ENCODE peak calls at places on chromosomes 16 and 17, in nine cellular contexts. P, H, I, M, L, C, G, B and F are unnamed samples. For H3K4me1, the result is how much of the 10 kb centered on the place peaks cover.

GRCh38 chr16:12732600-12732999 is 71.1 kb downstream of the CPPED1 start:
- DNase-seq in P (no peak), H (no peak), I (no peak), M (no peak), L (no peak), C (no peak), G (no peak), B (no peak), F (no peak)

GRCh38 chr16:61611847-61612491 is 424.3 kb downstream of the CDH8 start:
- DNase-seq in P (no peak), H (no peak), I (no peak), M (no peak), L (no peak), C (no peak), G (no peak), B (no peak), F (no peak)

GRCh38 chr17:2232244-2232638 is 71.3 kb downstream of the SMG6 start:
- DNase-seq in P (peak), H (no peak), I (no peak), M (no peak), L (no peak), C (peak), G (no peak), B (no peak), F (no peak)

GRCh38 chr17:1574697-1575471 is 12.3 kb upstream of the PITPNA start:
- DNase-seq in P (no peak), H (no peak), I (peak), M (no peak), L (no peak), C (no peak), G (no peak), B (no peak), F (no peak)

GRCh38 chr16:71293921-71294320 is 4.7 kb upstream of the CMTR2 start:
- DNase-seq in P (no peak), H (no peak), I (no peak), M (no peak), L (no peak), C (no peak), G (no peak), B (no peak), F (no peak)

GRCh38 chr17:16439867-16440351 is 24.5 kb downstream of the TRPV2 start:
- DNase-seq in P (no peak), H (no peak), I (no peak), M (no peak), L (no peak), C (no peak), G (no peak), B (no peak), F (no peak)

GRCh38 chr16:89026121-89026612 is 49.2 kb upstream of the CBFA2T3 start:
- DNase-seq in P (no peak), H (no peak), I (no peak), M (no peak), L (no peak), C (no peak), G (no peak), B (no peak), F (no peak)

GRCh38 chr17:29954405-29954804 is 13.0 kb downstream of the EFCAB5 start:
- DNase-seq in P (no peak), H (no peak), I (peak), M (no peak), L (no peak), C (no peak), G (no peak), B (no peak), F (no peak)

GRCh38 chr16:86343733-86344585 is 166.4 kb upstream of the FOXF1 start:
- DNase-seq in P (no peak), H (no peak), I (no peak), M (no peak), L (peak), C (peak), G (no peak), B (no peak), F (no peak)

GRCh38 chr16:56561126-56561525 is 3.7 kb upstream of the MT4 start:
- DNase-seq in P (no peak), H (no peak), I (no peak), M (no peak), L (no peak), C (no peak), G (no peak), B (no peak), F (no peak)

GRCh38 chr17:59914274-59914854 is 21.4 kb downstream of the RPS6KB1 start:
- DNase-seq in P (no peak), H (no peak), I (peak), M (no peak), L (no peak), C (peak), G (no peak), B (no peak), F (no peak)

GRCh38 chr17:74739227-74739831 is 2.3 kb downstream of the RAB37 start:
- DNase-seq in P (no peak), H (no peak), I (no peak), M (peak), L (no peak), C (no peak), G (no peak), B (no peak), F (no peak)

GRCh38 chr16:68563631-68564366 is 24.7 kb downstream of the ZFP90 start:
- DNase-seq in P (no peak), H (no peak), I (peak), M (no peak), L (no peak), C (no peak), G (no peak), B (no peak), F (no peak)

GRCh38 chr16:74297296-74297665 is 667 bp downstream of the PSMD7 start:
- DNase-seq in P (peak), H (no peak), I (peak), M (peak), L (no peak), C (peak), G (peak), B (no peak), F (no peak)

GRCh38 chr17:78391843-78392242 is 13.4 kb downstream of the PGS1 start:
- DNase-seq in P (no peak), H (no peak), I (no peak), M (no peak), L (no peak), C (peak), G (no peak), B (no peak), F (no peak)

GRCh38 chr17:47813077-47813476 is 8.5 kb downstream of the OSBPL7 start:
- DNase-seq in P (no peak), H (no peak), I (no peak), M (no peak), L (peak), C (no peak), G (peak), B (no peak), F (no peak)

GRCh38 chr16:20949660-20950059 is 49.1 kb downstream of the LYRM1 start:
- DNase-seq in P (no peak), H (no peak), I (no peak), M (no peak), L (no peak), C (no peak), G (no peak), B (no peak), F (no peak)

GRCh38 chr16:27982184-27982583 is 81.3 kb downstream of the GSG1L start:
- DNase-seq in P (no peak), H (no peak), I (no peak), M (no peak), L (no peak), C (no peak), G (peak), B (no peak), F (no peak)

GRCh38 chr17:65430209-65430833 is 131.1 kb downstream of the AXIN2 start:
- DNase-seq in P (no peak), H (no peak), I (no peak), M (peak), L (no peak), C (no peak), G (no peak), B (peak), F (no peak)

GRCh38 chr16:87492241-87492635 is 586 bp downstream of the ZCCHC14 start:
- DNase-seq in P (no peak), H (no peak), I (no peak), M (no peak), L (no peak), C (no peak), G (no peak), B (no peak), F (no peak)

GRCh38 chr16:83533193-83533592 is 274.6 kb upstream of the HSBP1 start:
- DNase-seq in P (no peak), H (no peak), I (no peak), M (no peak), L (no peak), C (peak), G (no peak), B (no peak), F (no peak)

GRCh38 chr17:7060165-7060890 is 16.4 kb upstream of the SLC16A11 start:
- DNase-seq in P (peak), H (no peak), I (no peak), M (no peak), L (no peak), C (peak), G (no peak), B (no peak), F (no peak)

GRCh38 chr17:78313735-78314648 is 45.9 kb downstream of the SOCS3 start:
- DNase-seq in P (peak), H (peak), I (peak), M (peak), L (peak), C (peak), G (peak), B (peak), F (peak)

GRCh38 chr16:69858196-69859104 is 92.7 kb upstream of the CLEC18A start:
- DNase-seq in P (no peak), H (no peak), I (peak), M (no peak), L (no peak), C (no peak), G (no peak), B (no peak), F (no peak)

GRCh38 chr16:69853481-69853880 is 91.3 kb downstream of the WWP2 start:
- DNase-seq in P (no peak), H (no peak), I (no peak), M (no peak), L (no peak), C (no peak), G (no peak), B (no peak), F (no peak)

GRCh38 chr16:69859105-69859969 is 91.8 kb upstream of the CLEC18A start:
- DNase-seq in P (peak), H (peak), I (peak), M (peak), L (no peak), C (no peak), G (no peak), B (no peak), F (peak)

GRCh38 chr16:69852815-69853214 is 90.7 kb downstream of the WWP2 start:
- DNase-seq in P (no peak), H (no peak), I (no peak), M (no peak), L (no peak), C (no peak), G (no peak), B (no peak), F (no peak)

DNA sequence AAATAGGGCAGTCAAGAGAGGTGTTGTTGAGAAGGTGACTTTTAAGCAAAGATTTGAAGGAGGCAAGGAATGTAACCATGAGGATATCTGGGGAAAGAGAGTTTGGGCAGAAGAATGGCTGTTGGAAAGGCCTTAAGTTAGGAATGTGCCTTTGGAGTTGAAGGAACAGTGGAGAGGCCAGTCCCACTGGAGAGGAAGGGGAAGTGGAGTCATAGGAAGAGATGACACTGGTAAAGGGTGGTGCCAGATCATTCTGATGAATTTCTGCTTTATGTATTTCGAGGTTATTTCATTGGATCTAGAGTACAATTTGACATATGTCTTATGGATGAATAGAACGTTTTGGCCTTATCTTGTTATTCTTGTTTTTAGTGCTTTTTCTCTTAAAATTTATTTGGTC is 93.5 kb downstream of the WWP2 start:
- DNase-seq in P (no peak), H (no peak), I (no peak), M (no peak), L (no peak), C (no peak), G (no peak), B (no peak), F (no peak)
- H3K27ac ChIP-seq in P (no peak), H (no peak), I (no peak), M (peak), L (no peak), C (no peak), G (no peak), B (no peak), F (no peak)

GRCh38 chr17:81099888-81100287 is 64.9 kb downstream of the BAIAP2 start:
- DNase-seq in P (no peak), H (no peak), I (no peak), M (no peak), L (no peak), C (no peak), G (no peak), B (no peak), F (no peak)
- H3K4me1 ChIP-seq in P (under half), H (under half), I (under half), M (under half), L (under half), C (under half), G (under half), B (under half), F (under half)

GRCh38 chr16:2473999-2474876 is 689 bp upstream of the TBC1D24 start:
- DNase-seq in P (no peak), H (no peak), I (peak), M (peak), L (no peak), C (peak), G (peak), B (no peak), F (no peak)
- TF ChIP-seq CTCF in P (peak), H (peak), I (peak), M (peak), L (peak), C (peak), G (peak), B (no peak), F (peak)

GRCh38 chr16:15502041-15502725 is 67.8 kb downstream of the BMERB1 start:
- DNase-seq in P (no peak), H (no peak), I (peak), M (no peak), L (no peak), C (peak), G (no peak), B (no peak), F (no peak)
- H3K27ac ChIP-seq in P (no peak), H (no peak), I (no peak), M (no peak), L (no peak), C (peak), G (no peak), B (no peak), F (no peak)

DNA sequence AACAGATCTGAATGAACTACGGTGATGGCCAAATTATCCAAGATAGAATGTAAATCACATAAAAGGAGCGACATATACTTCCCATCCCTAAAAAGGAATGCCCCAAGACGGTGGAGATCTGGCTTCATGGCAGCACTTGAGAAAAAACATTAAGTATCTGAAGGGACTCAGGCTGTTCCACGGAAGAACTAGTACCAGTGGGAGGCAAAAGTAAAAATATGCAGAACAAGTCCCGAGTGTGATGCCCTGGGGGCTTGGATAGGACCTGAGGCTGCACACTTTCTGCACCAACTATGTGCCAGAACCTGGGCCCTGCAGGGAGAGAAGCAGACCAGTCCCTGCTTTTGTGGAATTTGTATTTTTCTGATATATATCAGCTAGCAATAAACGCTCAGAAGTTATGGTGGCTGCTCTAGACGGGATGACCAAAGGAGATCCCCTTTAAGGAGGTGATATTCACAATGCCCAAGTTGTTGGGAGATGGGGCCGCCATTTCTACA is 538 bp upstream of the CKLF start:
- DNase-seq in P (no peak), H (no peak), I (no peak), M (no peak), L (no peak), C (no peak), G (no peak), B (no peak), F (no peak)
- H3K4me1 ChIP-seq in P (half or more), H (under half), I (under half), M (under half), L (under half), C (under half), G (half or more), B (under half), F (under half)

DNA sequence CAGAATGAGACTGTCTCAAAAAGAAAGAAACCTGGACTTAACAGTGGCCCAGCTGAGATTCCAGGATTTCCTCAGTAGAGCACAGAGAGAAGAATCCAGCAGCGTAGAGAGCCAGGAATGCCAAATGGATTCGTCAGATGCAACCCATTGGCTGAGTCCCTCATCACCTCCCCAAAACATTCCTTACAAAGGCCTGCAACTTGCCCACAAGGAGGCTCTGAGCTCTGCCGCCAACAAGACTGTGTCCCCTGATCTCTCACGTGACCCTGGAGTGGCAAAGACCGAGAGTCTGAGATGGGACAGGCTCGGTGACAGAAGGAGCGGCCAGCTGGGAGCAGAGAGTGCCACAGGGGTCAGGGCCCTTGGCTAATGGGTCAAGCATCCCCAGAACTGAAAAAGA is 6.9 kb upstream of the CHMP6 start:
- DNase-seq in P (no peak), H (no peak), I (peak), M (no peak), L (no peak), C (peak), G (no peak), B (no peak), F (no peak)
- TF ChIP-seq CTCF in P (no peak), H (no peak), I (peak), M (peak), L (peak), C (peak), G (no peak), B (no peak), F (no peak)